ENCODE peak calls at places on chromosome 13, in five cellular contexts. M, U, J, P and S are unnamed samples.

GRCh38 chr13:27360562-27360961 is 63.9 kb upstream of the GTF3A start:
- DNase-seq in M (no peak), U (no peak), J (no peak), P (no peak), S (no peak)

GRCh38 chr13:63691474-63691873 is 2275.8 kb upstream of the PCDH20 start:
- DNase-seq in M (no peak), U (no peak), J (no peak), P (no peak), S (no peak)

GRCh38 chr13:23674795-23675640 is 104.8 kb downstream of the TNFRSF19 start:
- DNase-seq in M (no peak), U (peak; percentile 90), J (no peak), P (no peak), S (no peak)

GRCh38 chr13:49683489-49683888 is 7.8 kb downstream of the EBPL start:
- DNase-seq in M (no peak), U (no peak), J (no peak), P (no peak), S (no peak)

GRCh38 chr13:51396352-51396751 is 56.5 kb downstream of the INTS6 start:
- DNase-seq in M (no peak), U (no peak), J (peak; percentile 65), P (no peak), S (no peak)

GRCh38 chr13:42334329-42334706 is 62.4 kb downstream of the AKAP11 start:
- DNase-seq in M (peak; percentile 26), U (no peak), J (no peak), P (no peak), S (no peak)

GRCh38 chr13:109877809-109878208 is 91.4 kb upstream of the IRS2 start:
- DNase-seq in M (no peak), U (no peak), J (no peak), P (no peak), S (no peak)

GRCh38 chr13:86601351-86601750 is 802.1 kb upstream of the SLITRK6 start:
- DNase-seq in M (no peak), U (no peak), J (no peak), P (no peak), S (no peak)

GRCh38 chr13:59531571-59532091 is 632.1 kb downstream of the DIAPH3 start:
- DNase-seq in M (peak; percentile 81), U (peak; percentile 71), J (no peak), P (peak; percentile 67), S (peak; percentile 89)

GRCh38 chr13:61927648-61928047 is 512.0 kb upstream of the PCDH20 start:
- DNase-seq in M (no peak), U (no peak), J (no peak), P (no peak), S (no peak)

GRCh38 chr13:44974056-44974798 is 15.0 kb downstream of the NUFIP1 start:
- DNase-seq in M (no peak), U (peak; percentile 54), J (no peak), P (no peak), S (peak; percentile 70)

GRCh38 chr13:98581971-98582702 is 5.2 kb upstream of the STK24 start:
- DNase-seq in M (no peak), U (peak; percentile 69), J (no peak), P (no peak), S (no peak)

GRCh38 chr13:99671746-99672145 is 170.5 kb downstream of the TM9SF2 start:
- DNase-seq in M (no peak), U (no peak), J (no peak), P (no peak), S (no peak)

GRCh38 chr13:77714119-77714755 is 16.8 kb downstream of the SLAIN1 start:
- DNase-seq in M (no peak), U (no peak), J (no peak), P (no peak), S (no peak)

GRCh38 chr13:93466502-93467036 is 240.0 kb downstream of the GPC6 start:
- DNase-seq in M (no peak), U (no peak), J (no peak), P (no peak), S (no peak)

GRCh38 chr13:29369060-29369743 is 226.3 kb downstream of the SLC7A1 start:
- DNase-seq in M (peak; percentile 17), U (peak; percentile 11), J (peak; percentile 75), P (no peak), S (no peak)

GRCh38 chr13:23411220-23411619 is 22.3 kb downstream of the SACS start:
- DNase-seq in M (no peak), U (no peak), J (no peak), P (no peak), S (no peak)

GRCh38 chr13:34543836-34544235 is 398.2 kb upstream of the NBEA start:
- DNase-seq in M (no peak), U (no peak), J (no peak), P (no peak), S (no peak)

GRCh38 chr13:24128112-24128511 is 32.4 kb upstream of the SPATA13 start:
- DNase-seq in M (no peak), U (no peak), J (no peak), P (no peak), S (no peak)

GRCh38 chr13:41130356-41130755 is 2.2 kb downstream of the KBTBD6 start:
- DNase-seq in M (no peak), U (no peak), J (peak; percentile 54), P (no peak), S (no peak)

GRCh38 chr13:109654341-109655205 is 131.8 kb downstream of the IRS2 start:
- DNase-seq in M (no peak), U (no peak), J (no peak), P (no peak), S (no peak)